ENCODE peak calls at places on chromosome 15, in nine cellular contexts. T is fibroblast of lung, Q is uterus, E is mammary epithelial cell, R is hepatocyte, H is left ventricle myocardium inferior, P is PC-3, N is transverse colon, J is cardiac muscle cell. C is an unnamed sample. For H3K4me1, the result is how much of the 10 kb centered on the place peaks cover.

GRCh38 chr15:29103825-29104565 is 165.6 kb downstream of the NSMCE3 start:
- DNase-seq in N (peak), Q (no peak), H (peak), R (peak), T (peak), J (peak), E (peak), P (peak), C (peak)

GRCh38 chr15:99054025-99054387 is 46.4 kb upstream of the PGPEP1L start:
- DNase-seq in Q (no peak), H (no peak), P (no peak), J (no peak), N (no peak), E (no peak), R (no peak), T (no peak), C (no peak)

GRCh38 chr15:90553248-90553745 is 23.6 kb downstream of the CRTC3 start:
- DNase-seq in E (no peak), Q (peak), T (peak), H (no peak), P (no peak), R (no peak), J (peak), N (no peak), C (no peak)

GRCh38 chr15:84631706-84632272 is 22.3 kb downstream of the WDR73 start:
- DNase-seq in N (no peak), Q (no peak), P (peak), R (no peak), J (peak), H (no peak), E (no peak), T (no peak), C (no peak)

GRCh38 chr15:70535071-70535954 is 228.0 kb downstream of the UACA start:
- DNase-seq in P (no peak), H (no peak), J (no peak), R (no peak), N (peak), E (no peak), T (no peak), Q (no peak), C (peak)

GRCh38 chr15:33161209-33161608 is 33.3 kb downstream of the FMN1 start:
- DNase-seq in E (no peak), H (no peak), Q (no peak), J (no peak), N (no peak), P (no peak), T (no peak), R (no peak), C (no peak)

GRCh38 chr15:57772223-57772957 is 65.9 kb downstream of the POLR2M start:
- DNase-seq in Q (no peak), H (no peak), P (peak), T (peak), E (peak), J (no peak), N (no peak), R (no peak), C (no peak)

GRCh38 chr15:70274908-70275307 is 177.2 kb upstream of the TLE3 start:
- DNase-seq in H (no peak), R (no peak), P (no peak), Q (no peak), E (no peak), J (no peak), N (no peak), T (no peak), C (no peak)

GRCh38 chr15:80581976-80582375 is 113.1 kb upstream of the ABHD17C start:
- DNase-seq in H (no peak), N (no peak), P (no peak), R (no peak), Q (no peak), J (no peak), T (no peak), E (peak), C (no peak)

GRCh38 chr15:51726302-51727073 is 11.0 kb downstream of the LYSMD2 start:
- DNase-seq in H (peak), E (peak), P (peak), N (peak), J (peak), R (peak), T (peak), Q (peak), C (peak)

GRCh38 chr15:27897481-27897880 is 201.6 kb downstream of the OCA2 start:
- DNase-seq in Q (no peak), H (no peak), E (no peak), P (no peak), R (no peak), N (no peak), T (no peak), J (no peak), C (no peak)

GRCh38 chr15:43440721-43441281 is 52.2 kb downstream of the TP53BP1 start:
- DNase-seq in P (peak), E (peak), H (no peak), J (peak), N (peak), Q (peak), T (peak), R (peak), C (no peak)

GRCh38 chr15:75348563-75349350 is 1.9 kb downstream of the NEIL1 start:
- DNase-seq in H (no peak), Q (no peak), T (no peak), J (no peak), R (peak), E (no peak), P (no peak), N (peak), C (no peak)

GRCh38 chr15:85383470-85384148 is 3.2 kb downstream of the AKAP13 start:
- DNase-seq in J (no peak), R (no peak), N (no peak), T (no peak), P (no peak), E (no peak), H (no peak), Q (no peak), C (no peak)

GRCh38 chr15:53534105-53534839 is 225.2 kb downstream of the WDR72 start:
- DNase-seq in J (no peak), P (peak), R (no peak), H (no peak), T (no peak), Q (no peak), E (peak), N (no peak), C (no peak)

GRCh38 chr15:78619022-78619950 is 1.5 kb downstream of the CHRNA3 start:
- DNase-seq in Q (no peak), J (no peak), R (no peak), E (no peak), H (no peak), T (no peak), P (no peak), N (no peak), C (no peak)

GRCh38 chr15:67024322-67024997 is 40.9 kb upstream of the SMAD3 start:
- DNase-seq in J (peak), N (peak), P (peak), Q (peak), R (peak), H (peak), T (peak), E (peak), C (no peak)

GRCh38 chr15:66679657-66680108 is 22.4 kb upstream of the SMAD6 start:
- DNase-seq in N (no peak), E (no peak), P (no peak), J (peak), R (peak), T (no peak), H (peak), Q (no peak), C (no peak)

GRCh38 chr15:81270781-81271491 is 53.0 kb downstream of the STARD5 start:
- DNase-seq in P (peak), N (no peak), H (no peak), T (peak), J (peak), Q (no peak), E (peak), R (no peak), C (no peak)

GRCh38 chr15:60708684-60709083 is 229.7 kb upstream of the ICE2 start:
- DNase-seq in R (no peak), P (no peak), H (no peak), Q (no peak), E (no peak), J (peak), T (peak), N (no peak), C (no peak)

GRCh38 chr15:77840962-77841361 is 208.2 kb upstream of the LINGO1 start:
- DNase-seq in R (peak), H (no peak), E (peak), P (peak), T (peak), N (no peak), J (peak), Q (no peak), C (no peak)

GRCh38 chr15:60795889-60796288 is 316.9 kb upstream of the ICE2 start:
- DNase-seq in Q (no peak), E (no peak), T (no peak), N (no peak), H (no peak), R (no peak), P (no peak), J (no peak), C (no peak)

GRCh38 chr15:63501256-63502089 is 2.9 kb upstream of the USP3 start:
- DNase-seq in N (peak), T (peak), J (peak), H (peak), E (peak), R (peak), Q (peak), P (peak), C (no peak)

GRCh38 chr15:66703540-66703941 is 1.5 kb downstream of the SMAD6 start:
- DNase-seq in N (peak), H (peak), T (peak), E (peak), P (peak), Q (no peak), R (peak), J (peak), C (no peak)

GRCh38 chr15:38879909-38880471 is 315.4 kb upstream of the RASGRP1 start:
- DNase-seq in E (no peak), J (peak), P (no peak), H (peak), N (peak), Q (no peak), T (peak), R (no peak), C (no peak)

GRCh38 chr15:58077427-58077826 is 11.9 kb upstream of the ALDH1A2 start:
- DNase-seq in N (no peak), E (peak), J (no peak), H (no peak), Q (no peak), R (peak), T (no peak), P (peak), C (no peak)

GRCh38 chr15:57284535-57284934 is 91.8 kb upstream of the CGNL1 start:
- DNase-seq in J (no peak), N (no peak), T (no peak), P (no peak), H (no peak), R (no peak), Q (no peak), E (no peak), C (no peak)

GRCh38 chr15:86892774-86893449 is 813.2 kb downstream of the AGBL1 start:
- DNase-seq in T (peak), H (no peak), E (peak), J (peak), Q (no peak), N (no peak), R (no peak), P (peak), C (no peak)

GRCh38 chr15:52139599-52140462 is 27.3 kb upstream of the BCL2L10 start:
- DNase-seq in T (peak), R (peak), J (peak), Q (peak), P (peak), N (peak), E (peak), H (peak), C (peak)

GRCh38 chr15:65816441-65816840 is 24.3 kb upstream of the DENND4A start:
- DNase-seq in J (no peak), R (no peak), T (no peak), N (no peak), Q (no peak), H (no peak), P (no peak), E (no peak), C (no peak)

GRCh38 chr15:66795851-66796250 is 93.8 kb downstream of the SMAD6 start:
- DNase-seq in R (no peak), P (no peak), Q (no peak), H (no peak), J (no peak), T (no peak), E (no peak), N (no peak), C (no peak)

GRCh38 chr15:65363306-65363705 is 14.5 kb downstream of the IGDCC3 start:
- DNase-seq in Q (no peak), E (no peak), H (no peak), N (no peak), P (no peak), R (no peak), J (no peak), T (no peak), C (no peak)

GRCh38 chr15:27070816-27071215 is 99.8 kb downstream of the GABRG3 start:
- DNase-seq in J (no peak), E (no peak), R (no peak), Q (no peak), P (no peak), H (no peak), T (no peak), N (no peak), C (no peak)

GRCh38 chr15:37015025-37015424 is 85.3 kb downstream of the MEIS2 start:
- DNase-seq in E (peak), P (no peak), T (peak), J (peak), H (no peak), N (no peak), R (peak), Q (no peak), C (no peak)

GRCh38 chr15:97929456-97930229 is 30.9 kb upstream of the ARRDC4 start:
- DNase-seq in P (peak), J (no peak), N (no peak), Q (no peak), E (peak), T (no peak), R (no peak), H (no peak), C (no peak)

GRCh38 chr15:94234300-94234699 is 2.9 kb downstream of the MCTP2 start:
- DNase-seq in P (no peak), J (peak), E (no peak), R (peak), N (no peak), T (no peak), H (no peak), Q (no peak), C (no peak)

GRCh38 chr15:94236638-94237037 is 5.3 kb downstream of the MCTP2 start:
- DNase-seq in H (no peak), P (peak), N (no peak), E (no peak), Q (no peak), T (no peak), R (no peak), J (no peak), C (no peak)

GRCh38 chr15:94235681-94236080 is 4.3 kb downstream of the MCTP2 start:
- DNase-seq in J (no peak), R (no peak), H (no peak), T (no peak), P (no peak), N (no peak), Q (no peak), E (no peak), C (no peak)

GRCh38 chr15:94237903-94238302 is 6.5 kb downstream of the MCTP2 start:
- DNase-seq in N (no peak), J (no peak), T (no peak), P (peak), E (no peak), R (no peak), Q (no peak), H (no peak), C (no peak)

DNA sequence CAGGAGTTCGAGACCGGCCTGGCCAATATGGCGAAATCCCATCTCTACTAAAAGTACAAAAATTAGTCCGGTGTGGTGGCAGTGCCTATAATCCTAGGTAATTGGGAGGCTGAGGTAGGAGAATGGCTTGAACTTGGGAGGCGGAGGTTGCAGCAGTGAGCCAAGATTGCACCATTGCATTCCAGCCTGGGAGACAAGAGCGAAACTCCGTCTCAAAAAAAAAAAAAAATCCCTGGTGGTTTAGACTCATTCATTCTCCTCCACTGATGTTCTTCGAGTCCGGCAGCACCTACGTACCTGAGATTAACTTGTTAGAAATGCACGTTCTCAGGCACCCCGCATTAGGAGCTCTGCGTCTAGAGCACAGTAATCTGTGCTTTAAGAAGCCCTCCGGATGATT is 3.7 kb downstream of the MCTP2 start:
- DNase-seq in T (no peak), H (no peak), E (no peak), Q (no peak), J (no peak), R (no peak), P (no peak), N (no peak), C (no peak)
- H3K4me1 ChIP-seq in T (under half), H (under half), E (half or more), Q (under half), J (under half), R (under half), P (under half), N (under half), C (under half)

DNA sequence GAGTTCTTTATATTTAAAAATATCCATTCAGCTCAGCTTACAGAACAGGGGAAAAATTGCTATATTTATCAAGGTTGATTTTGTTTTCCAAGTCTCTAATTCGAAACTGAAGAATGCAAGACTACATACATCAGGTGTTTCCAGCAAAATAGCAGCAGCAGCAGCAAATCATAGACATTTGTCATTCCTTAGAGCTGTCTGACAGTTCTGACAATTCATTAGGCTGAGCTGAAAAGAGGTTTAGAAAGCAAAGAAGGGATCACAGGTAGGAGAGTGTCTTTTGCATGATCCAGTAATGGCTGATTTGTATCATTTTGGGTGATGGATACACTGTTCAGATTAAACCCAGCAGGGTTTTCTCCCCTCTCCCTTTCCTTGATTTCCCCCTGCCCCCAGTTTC is 545.7 kb downstream of the MCTP2 start:
- DNase-seq in N (no peak), Q (no peak), H (no peak), E (no peak), P (no peak), J (no peak), T (no peak), R (no peak), C (no peak)
- H3K4me3 ChIP-seq in N (no peak), Q (no peak), H (no peak), E (no peak), P (no peak), J (no peak), T (no peak), R (no peak), C (no peak)

GRCh38 chr15:62021991-62022600 is 38.2 kb downstream of the VPS13C start:
- DNase-seq in H (no peak), E (no peak), J (peak), T (no peak), N (no peak), P (peak), Q (no peak), R (no peak), C (no peak)
- TF ChIP-seq CTCF in H (peak), E (peak), J (peak), T (no peak), N (no peak), P (peak), Q (no peak), R (peak), C (no peak)

DNA sequence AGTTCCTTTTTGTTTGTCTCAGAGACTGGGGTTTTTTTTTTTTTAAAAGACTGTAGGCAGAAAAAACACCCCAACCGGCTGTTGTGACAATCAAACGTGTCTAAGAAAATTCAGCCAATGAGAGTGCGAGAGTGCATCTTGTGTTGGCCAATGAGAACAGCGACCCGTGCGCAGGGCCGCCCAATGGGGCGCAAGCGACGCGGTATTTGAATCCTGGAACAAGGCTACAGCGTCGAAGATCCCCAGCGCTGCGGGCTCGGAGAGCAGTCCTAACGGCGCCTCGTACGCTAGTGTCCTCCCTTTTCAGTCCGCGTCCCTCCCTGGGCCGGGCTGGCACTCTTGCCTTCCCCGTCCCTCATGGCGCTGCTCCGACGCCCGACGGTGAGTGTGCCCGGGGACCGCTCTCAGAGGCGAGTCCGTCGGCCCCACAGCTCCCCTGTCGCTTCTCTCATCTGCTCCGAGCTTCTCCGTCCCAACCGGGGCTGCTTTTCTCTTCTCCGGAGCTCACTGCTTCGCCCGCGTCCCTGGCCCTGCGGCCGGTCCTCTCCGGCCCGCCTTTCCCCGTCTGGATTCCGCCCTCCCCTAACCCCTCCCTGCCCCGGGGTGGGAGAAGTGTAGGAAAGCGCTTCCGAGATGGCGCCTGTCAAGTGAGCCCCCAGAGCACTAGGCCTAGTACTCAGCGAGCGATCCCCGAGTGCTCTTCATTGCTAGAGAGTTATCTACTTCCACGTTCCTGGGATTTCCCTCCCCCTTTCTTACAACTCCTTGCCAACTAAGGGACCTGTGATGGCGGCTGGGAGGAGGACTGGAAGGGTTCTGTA is at the start of gene CCNB2:
- DNase-seq in T (peak), R (peak), Q (peak), E (peak), H (peak), N (peak), P (peak), J (peak), C (peak)
- H3K4me1 ChIP-seq in T (under half), R (under half), Q (under half), E (under half), H (under half), N (under half), P (under half), J (under half), C (under half)

GRCh38 chr15:41367418-41367817 is 34.7 kb downstream of the NUSAP1 start:
- DNase-seq in J (no peak), P (no peak), E (no peak), Q (no peak), R (no peak), N (no peak), T (no peak), H (no peak), C (no peak)
- H3K4me3 ChIP-seq in J (no peak), P (no peak), E (no peak), Q (no peak), R (no peak), N (no peak), T (no peak), H (no peak), C (no peak)

GRCh38 chr15:72722071-72722696 is 36.2 kb downstream of the BBS4 start:
- DNase-seq in E (peak), T (peak), N (peak), Q (peak), P (peak), H (peak), J (peak), R (peak), C (peak)
- TF ChIP-seq CTCF in E (peak), T (peak), N (peak), Q (peak), P (peak), H (peak), J (peak), R (peak), C (peak)

GRCh38 chr15:73986776-73987056 is 5.4 kb downstream of the STOML1 start:
- DNase-seq in P (no peak), T (no peak), E (no peak), H (no peak), J (no peak), N (no peak), R (no peak), Q (no peak), C (no peak)

GRCh38 chr15:73985101-73985873 is 6.8 kb downstream of the STOML1 start:
- DNase-seq in P (no peak), T (peak), H (no peak), J (peak), N (peak), Q (no peak), R (no peak), E (peak), C (no peak)

GRCh38 chr15:73987646-73988045 is 4.4 kb downstream of the STOML1 start:
- DNase-seq in T (no peak), H (no peak), E (no peak), N (no peak), R (no peak), J (peak), P (no peak), Q (no peak), C (no peak)

GRCh38 chr15:73984208-73984979 is 7.7 kb downstream of the STOML1 start:
- DNase-seq in H (no peak), T (no peak), P (no peak), N (no peak), R (no peak), Q (no peak), J (peak), E (no peak), C (no peak)

GRCh38 chr15:73986055-73986775 is 5.9 kb downstream of the STOML1 start:
- DNase-seq in E (no peak), Q (no peak), N (no peak), J (peak), R (no peak), T (no peak), H (no peak), P (no peak), C (no peak)
- H3K4me1 ChIP-seq in E (half or more), Q (under half), N (half or more), J (under half), R (under half), T (half or more), H (half or more), P (half or more), C (under half)